ENCODE peak calls at places on chromosomes 4 and X, in five cellular contexts. B is fibroblast of pulmonary artery, R is pancreas, S is neural progenitor cell, K is omental fat pad. L is an unnamed sample.
A peak's percentile ranks its signal among the peaks of the same experiment; 100 is the strongest.

GRCh38 chrX:49995021-49995731 is 72.8 kb downstream of the CLCN5 start:
- DNase-seq in B (peak; percentile 82), R (no peak), S (no peak), K (no peak), L (peak; percentile 48)

GRCh38 chrX:80812176-80812575 is 2.5 kb upstream of the BRWD3 start:
- DNase-seq in B (peak; percentile 64), R (no peak), S (peak; percentile 56), K (no peak), L (peak; percentile 43)

GRCh38 chr4:13538427-13538973 is 5.8 kb downstream of the NKX3-2 start:
- DNase-seq in B (no peak), R (no peak), S (no peak), K (no peak), L (no peak)

GRCh38 chrX:133376422-133376821 is 38.9 kb downstream of the GPC4 start:
- DNase-seq in B (no peak), R (no peak), S (no peak), K (no peak), L (no peak)

GRCh38 chr4:127965803-127966175 is 583 bp downstream of the ABHD18 start:
- DNase-seq in B (peak; percentile 13), R (peak; percentile 79), S (no peak), K (no peak), L (peak; percentile 8)

GRCh38 chr4:47640911-47641310 is 155.8 kb downstream of the ATP10D start:
- DNase-seq in B (peak; percentile 31), R (no peak), S (no peak), K (no peak), L (peak; percentile 2)

GRCh38 chrX:150577174-150577573 is 8.8 kb downstream of the MTM1 start:
- DNase-seq in B (no peak), R (no peak), S (no peak), K (no peak), L (no peak)

GRCh38 chr4:151276787-151277557 is at the start of gene PRSS48:
- DNase-seq in B (peak; percentile 66), R (peak; percentile 67), S (peak; percentile 84), K (no peak), L (peak; percentile 42)

GRCh38 chrX:16797358-16797757 is 11.1 kb downstream of the TXLNG start:
- DNase-seq in B (peak; percentile 12), R (no peak), S (no peak), K (no peak), L (no peak)

GRCh38 chr4:179344861-179345260 is 1902.6 kb upstream of the AGA start:
- DNase-seq in B (no peak), R (no peak), S (no peak), K (no peak), L (no peak)

GRCh38 chr4:8351931-8352367 is 82.4 kb downstream of the HTRA3 start:
- DNase-seq in B (peak; percentile 74), R (no peak), S (no peak), K (no peak), L (no peak)

GRCh38 chr4:149344436-149344835 is 471.2 kb downstream of the IQCM start:
- DNase-seq in B (peak; percentile 88), R (no peak), S (no peak), K (no peak), L (peak; percentile 18)

GRCh38 chr4:120293341-120293740 is 226.7 kb upstream of the MAD2L1 start:
- DNase-seq in B (no peak), R (no peak), S (no peak), K (no peak), L (no peak)

GRCh38 chrX:9498236-9498635 is 33.4 kb downstream of the TBL1X start:
- DNase-seq in B (no peak), R (no peak), S (no peak), K (no peak), L (no peak)

GRCh38 chr4:75848891-75849290 is 53.4 kb downstream of the PPEF2 start:
- DNase-seq in B (peak; percentile 38), R (no peak), S (no peak), K (no peak), L (peak; percentile 78)

GRCh38 chr4:140363558-140363957 is 9.9 kb upstream of the SCOC start:
- DNase-seq in B (no peak), R (no peak), S (no peak), K (no peak), L (no peak)

GRCh38 chr4:24368801-24369200 is 215.6 kb downstream of the DHX15 start:
- DNase-seq in B (no peak), R (no peak), S (no peak), K (no peak), L (no peak)

GRCh38 chr4:158664806-158665205 is 6.9 kb downstream of the C4orf46 start:
- DNase-seq in B (no peak), R (peak; percentile 18), S (no peak), K (no peak), L (no peak)

GRCh38 chr4:23818097-23818648 is 71.7 kb downstream of the PPARGC1A start:
- DNase-seq in B (no peak), R (no peak), S (no peak), K (no peak), L (no peak)

GRCh38 chr4:2931765-2932560 is 31.2 kb downstream of the NOP14 start:
- DNase-seq in B (no peak), R (no peak), S (no peak), K (no peak), L (no peak)

GRCh38 chrX:10089378-10089795 is 67.4 kb upstream of the CLCN4 start:
- DNase-seq in B (no peak), R (no peak), S (no peak), K (no peak), L (no peak)

GRCh38 chrX:108732630-108733321 is 3.6 kb downstream of the IRS4 start:
- DNase-seq in B (no peak), R (no peak), S (peak; percentile 67), K (no peak), L (no peak)

GRCh38 chr4:177737387-177737965 is 295.2 kb upstream of the AGA start:
- DNase-seq in B (no peak), R (no peak), S (no peak), K (no peak), L (peak; percentile 17)

GRCh38 chr4:147518086-147518485 is 37.2 kb downstream of the EDNRA start:
- DNase-seq in B (no peak), R (no peak), S (no peak), K (no peak), L (peak; percentile 33)

GRCh38 chr4:18057821-18058533 is 36.4 kb upstream of the LCORL start:
- DNase-seq in B (no peak), R (no peak), S (no peak), K (no peak), L (no peak)

GRCh38 chr4:140937866-140938265 is 181.7 kb upstream of the TBC1D9 start:
- DNase-seq in B (peak; percentile 48), R (no peak), S (no peak), K (no peak), L (peak; percentile 89)

GRCh38 chr4:40976343-40976742 is 226.6 kb downstream of the NSUN7 start:
- DNase-seq in B (peak; percentile 79), R (no peak), S (peak; percentile 72), K (no peak), L (peak; percentile 47)

GRCh38 chr4:40986375-40986774 is 228.0 kb downstream of the APBB2 start:
- DNase-seq in B (no peak), R (no peak), S (no peak), K (no peak), L (no peak)

GRCh38 chr4:40978548-40978947 is 228.8 kb downstream of the NSUN7 start:
- DNase-seq in B (no peak), R (no peak), S (no peak), K (no peak), L (no peak)

GRCh38 chr4:40984051-40984450 is 230.3 kb downstream of the APBB2 start:
- DNase-seq in B (no peak), R (no peak), S (no peak), K (no peak), L (no peak)

GRCh38 chr4:40980318-40980883 is 230.6 kb downstream of the NSUN7 start:
- DNase-seq in B (peak; percentile 58), R (no peak), S (peak; percentile 54), K (no peak), L (no peak)
- TF ChIP-seq CTCF in B (peak; percentile 66), R (peak; percentile 12), S (peak; percentile 62), K (no peak), L (peak; percentile 76)

GRCh38 chrX:124863303-124863702 is 456.4 kb upstream of the TEX13C start:
- DNase-seq in B (no peak), R (no peak), S (peak; percentile 5), K (no peak), L (no peak)
- TF ChIP-seq CTCF in B (no peak), R (no peak), S (peak; percentile 36), K (no peak), L (no peak)

GRCh38 chr4:55445921-55446577 is 50.3 kb downstream of the TMEM165 start:
- DNase-seq in B (peak; percentile 52), R (no peak), S (no peak), K (no peak), L (peak; percentile 85)

GRCh38 chr4:55446578-55446922 is 50.8 kb downstream of the TMEM165 start:
- DNase-seq in B (no peak), R (no peak), S (no peak), K (no peak), L (no peak)

GRCh38 chr4:55442541-55442940 is 46.8 kb downstream of the TMEM165 start:
- DNase-seq in B (no peak), R (no peak), S (no peak), K (no peak), L (no peak)

GRCh38 chr4:55447108-55447708 is 51.5 kb downstream of the TMEM165 start:
- DNase-seq in B (no peak), R (no peak), S (no peak), K (no peak), L (no peak)

DNA sequence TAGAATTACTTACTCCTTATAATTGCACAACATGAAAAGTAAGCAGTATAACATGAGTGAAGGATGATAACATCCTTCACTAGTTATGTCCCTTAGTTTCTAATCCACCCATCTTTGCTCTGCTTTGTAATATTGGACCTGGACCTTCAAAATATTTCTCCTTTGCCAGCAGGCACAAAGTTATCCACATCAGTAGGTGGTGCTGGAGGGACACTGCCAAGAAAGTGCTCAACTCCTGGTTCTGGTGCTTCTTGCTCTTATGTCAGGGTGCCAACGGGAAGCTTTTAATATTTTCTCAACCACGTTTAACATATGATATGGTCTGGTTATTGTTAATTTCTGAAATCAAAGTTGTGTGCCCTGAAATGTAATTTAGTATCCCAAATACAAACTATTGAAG is 49.1 kb downstream of the TMEM165 start:
- DNase-seq in B (peak; percentile 53), R (no peak), S (peak; percentile 24), K (no peak), L (peak; percentile 56)
- TF ChIP-seq CTCF in B (peak; percentile 44), R (no peak), S (peak; percentile 45), K (no peak), L (peak; percentile 69)

DNA sequence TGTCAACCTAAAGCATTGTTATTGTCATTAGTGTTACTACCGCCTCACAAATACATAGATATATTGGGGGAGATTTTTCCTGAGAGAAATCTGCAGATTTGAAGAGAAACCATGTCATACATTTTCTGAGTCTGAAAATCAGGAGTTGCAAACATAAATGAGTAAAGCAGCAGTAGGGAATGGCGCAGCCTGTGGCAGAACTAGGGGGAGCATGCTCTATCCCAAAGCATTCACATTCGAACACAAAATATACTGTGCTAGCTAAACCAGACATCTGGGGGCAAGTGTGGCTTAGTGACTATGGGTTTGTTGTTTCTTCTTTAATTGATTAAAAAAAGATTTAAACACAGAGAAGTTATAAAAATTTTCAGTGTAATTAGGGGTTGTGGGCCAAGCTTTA is 83.2 kb downstream of the CPE start:
- DNase-seq in B (no peak), R (no peak), S (no peak), K (no peak), L (no peak)
- TF ChIP-seq CTCF in B (no peak), R (no peak), S (no peak), K (no peak), L (peak; percentile 18)

L was measured in HFFc6.